ENCODE peak calls at places on chromosomes 3 and 15, in six cellular contexts. One of them, this sample, is unnamed.

GRCh38 chr3:162354343-162354742 is 857.7 kb downstream of the OTOL1 start:
- DNase-seq in astrocyte: peak; percentile 78
- DNase-seq in NT2/D1: no peak
- DNase-seq in thoracic aorta: no peak
- DNase-seq in cardiac fibroblast: no peak
- DNase-seq in body of pancreas: no peak
- DNase-seq in this sample: peak; percentile 62

GRCh38 chr15:82045179-82045891 is 483 bp downstream of the MEX3B start:
- DNase-seq in astrocyte: peak; percentile 32
- DNase-seq in NT2/D1: no peak
- DNase-seq in thoracic aorta: no peak
- DNase-seq in cardiac fibroblast: peak; percentile 52
- DNase-seq in body of pancreas: peak; percentile 24
- DNase-seq in this sample: peak; percentile 56

GRCh38 chr3:151067158-151067557 is 18.3 kb upstream of the MED12L start:
- DNase-seq in astrocyte: no peak
- DNase-seq in NT2/D1: no peak
- DNase-seq in thoracic aorta: no peak
- DNase-seq in cardiac fibroblast: peak; percentile 15
- DNase-seq in body of pancreas: no peak
- DNase-seq in this sample: no peak

GRCh38 chr3:149576071-149576564 is 81.7 kb downstream of the WWTR1 start:
- DNase-seq in astrocyte: peak; percentile 99
- DNase-seq in NT2/D1: peak; percentile 62
- DNase-seq in thoracic aorta: peak; percentile 61
- DNase-seq in cardiac fibroblast: peak; percentile 98
- DNase-seq in body of pancreas: no peak
- DNase-seq in this sample: peak; percentile 90

GRCh38 chr3:150105886-150106612 is 135.4 kb upstream of the PFN2 start:
- DNase-seq in astrocyte: no peak
- DNase-seq in NT2/D1: no peak
- DNase-seq in thoracic aorta: no peak
- DNase-seq in cardiac fibroblast: no peak
- DNase-seq in body of pancreas: no peak
- DNase-seq in this sample: no peak

GRCh38 chr3:9901967-9902366 is 681 bp upstream of the IL17RE start:
- DNase-seq in astrocyte: no peak
- DNase-seq in NT2/D1: no peak
- DNase-seq in thoracic aorta: no peak
- DNase-seq in cardiac fibroblast: no peak
- DNase-seq in body of pancreas: no peak
- DNase-seq in this sample: no peak

GRCh38 chr15:70275461-70276138 is 177.9 kb upstream of the TLE3 start:
- DNase-seq in astrocyte: no peak
- DNase-seq in NT2/D1: no peak
- DNase-seq in thoracic aorta: no peak
- DNase-seq in cardiac fibroblast: no peak
- DNase-seq in body of pancreas: no peak
- DNase-seq in this sample: no peak

GRCh38 chr3:24336101-24336500 is 158.5 kb downstream of the THRB start:
- DNase-seq in astrocyte: no peak
- DNase-seq in NT2/D1: no peak
- DNase-seq in thoracic aorta: no peak
- DNase-seq in cardiac fibroblast: no peak
- DNase-seq in body of pancreas: no peak
- DNase-seq in this sample: no peak

GRCh38 chr15:31262901-31263671 is 63.5 kb upstream of the KLF13 start:
- DNase-seq in astrocyte: peak; percentile 6
- DNase-seq in NT2/D1: no peak
- DNase-seq in thoracic aorta: no peak
- DNase-seq in cardiac fibroblast: peak; percentile 52
- DNase-seq in body of pancreas: no peak
- DNase-seq in this sample: peak; percentile 67

GRCh38 chr15:68400066-68400456 is 31.9 kb downstream of the ITGA11 start:
- DNase-seq in astrocyte: no peak
- DNase-seq in NT2/D1: no peak
- DNase-seq in thoracic aorta: no peak
- DNase-seq in cardiac fibroblast: no peak
- DNase-seq in body of pancreas: no peak
- DNase-seq in this sample: no peak

GRCh38 chr3:88141458-88142083 is 8.2 kb upstream of the C3orf38 start:
- DNase-seq in astrocyte: peak; percentile 77
- DNase-seq in NT2/D1: no peak
- DNase-seq in thoracic aorta: no peak
- DNase-seq in cardiac fibroblast: peak; percentile 12
- DNase-seq in body of pancreas: no peak
- DNase-seq in this sample: peak; percentile 62

GRCh38 chr15:20355256-20355868 is 186.2 kb downstream of the GOLGA6L6 start:
- DNase-seq in astrocyte: no peak
- DNase-seq in NT2/D1: no peak
- DNase-seq in thoracic aorta: no peak
- DNase-seq in cardiac fibroblast: no peak
- DNase-seq in body of pancreas: no peak
- DNase-seq in this sample: no peak

GRCh38 chr15:59210186-59210585 is 3.5 kb downstream of the LDHAL6B start:
- DNase-seq in astrocyte: no peak
- DNase-seq in NT2/D1: no peak
- DNase-seq in thoracic aorta: no peak
- DNase-seq in cardiac fibroblast: no peak
- DNase-seq in body of pancreas: no peak
- DNase-seq in this sample: no peak

GRCh38 chr3:45551214-45552010 is 43.1 kb upstream of the LIMD1 start:
- DNase-seq in astrocyte: peak; percentile 97
- DNase-seq in NT2/D1: no peak
- DNase-seq in thoracic aorta: peak; percentile 75
- DNase-seq in cardiac fibroblast: peak; percentile 95
- DNase-seq in body of pancreas: peak; percentile 38
- DNase-seq in this sample: peak; percentile 96

GRCh38 chr3:69081583-69082262 is 1.6 kb upstream of the UBA3 start:
- DNase-seq in astrocyte: peak; percentile 51
- DNase-seq in NT2/D1: no peak
- DNase-seq in thoracic aorta: no peak
- DNase-seq in cardiac fibroblast: no peak
- DNase-seq in body of pancreas: no peak
- DNase-seq in this sample: peak; percentile 56

GRCh38 chr3:68771683-68772082 is 160.7 kb downstream of the TAFA4 start:
- DNase-seq in astrocyte: no peak
- DNase-seq in NT2/D1: no peak
- DNase-seq in thoracic aorta: no peak
- DNase-seq in cardiac fibroblast: no peak
- DNase-seq in body of pancreas: no peak
- DNase-seq in this sample: no peak

GRCh38 chr3:120418866-120419490 is 31.8 kb downstream of the FSTL1 start:
- DNase-seq in astrocyte: no peak
- DNase-seq in NT2/D1: peak; percentile 27
- DNase-seq in thoracic aorta: no peak
- DNase-seq in cardiac fibroblast: peak; percentile 77
- DNase-seq in body of pancreas: peak; percentile 61
- DNase-seq in this sample: peak; percentile 63

GRCh38 chr3:25826510-25826909 is 36.6 kb downstream of the OXSM start:
- DNase-seq in astrocyte: no peak
- DNase-seq in NT2/D1: no peak
- DNase-seq in thoracic aorta: no peak
- DNase-seq in cardiac fibroblast: no peak
- DNase-seq in body of pancreas: no peak
- DNase-seq in this sample: no peak

GRCh38 chr3:25836579-25836978 is 46.7 kb downstream of the OXSM start:
- DNase-seq in astrocyte: no peak
- DNase-seq in NT2/D1: no peak
- DNase-seq in thoracic aorta: no peak
- DNase-seq in cardiac fibroblast: no peak
- DNase-seq in body of pancreas: no peak
- DNase-seq in this sample: no peak

GRCh38 chr3:25834346-25834745 is 44.5 kb downstream of the OXSM start:
- DNase-seq in astrocyte: no peak
- DNase-seq in NT2/D1: no peak
- DNase-seq in thoracic aorta: no peak
- DNase-seq in cardiac fibroblast: no peak
- DNase-seq in body of pancreas: no peak
- DNase-seq in this sample: no peak

GRCh38 chr3:25830373-25831305 is 40.7 kb downstream of the OXSM start:
- DNase-seq in astrocyte: no peak
- DNase-seq in NT2/D1: no peak
- DNase-seq in thoracic aorta: no peak
- DNase-seq in cardiac fibroblast: no peak
- DNase-seq in body of pancreas: no peak
- DNase-seq in this sample: no peak

DNA sequence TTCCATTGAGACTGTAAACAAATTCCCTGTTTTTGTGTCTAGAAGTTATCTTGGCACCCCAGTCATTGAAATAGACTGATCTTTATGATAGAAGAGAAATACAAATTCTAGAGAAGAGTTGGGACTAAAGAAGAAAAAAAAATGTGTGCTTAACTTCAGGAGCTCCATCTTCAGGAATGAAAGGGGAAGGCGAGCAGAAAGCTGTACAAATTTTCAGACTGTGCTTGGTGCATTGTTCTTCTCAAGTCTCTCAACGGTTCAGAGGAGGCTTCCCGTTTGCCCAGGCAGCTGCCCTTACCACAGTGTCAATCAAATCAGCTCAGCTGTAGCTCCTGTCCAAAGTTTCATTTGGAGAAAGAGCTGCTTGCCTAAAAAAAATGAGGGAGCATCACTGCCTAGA is 41.7 kb downstream of the OXSM start:
- DNase-seq in astrocyte: peak; percentile 9
- DNase-seq in NT2/D1: no peak
- DNase-seq in thoracic aorta: no peak
- DNase-seq in cardiac fibroblast: peak; percentile 55
- DNase-seq in body of pancreas: no peak
- DNase-seq in this sample: peak; percentile 75
- H3K4me3 ChIP-seq in astrocyte: no peak overlapping the region
- H3K4me3 ChIP-seq in NT2/D1: no peak overlapping the region
- H3K4me3 ChIP-seq in thoracic aorta: no peak overlapping the region
- H3K4me3 ChIP-seq in cardiac fibroblast: no peak overlapping the region
- H3K4me3 ChIP-seq in body of pancreas: no peak overlapping the region
- H3K4me3 ChIP-seq in this sample: no peak overlapping the region

GRCh38 chr3:99639579-99639978 is 1.2 kb downstream of the COL8A1 start:
- DNase-seq in astrocyte: no peak
- DNase-seq in NT2/D1: no peak
- DNase-seq in thoracic aorta: no peak
- DNase-seq in cardiac fibroblast: peak; percentile 48
- DNase-seq in body of pancreas: no peak
- DNase-seq in this sample: peak; percentile 68
- H3K4me3 ChIP-seq in astrocyte: peak overlapping the region; percentile 93
- H3K4me3 ChIP-seq in NT2/D1: no peak overlapping the region
- H3K4me3 ChIP-seq in thoracic aorta: peak overlapping the region; percentile 74
- H3K4me3 ChIP-seq in cardiac fibroblast: peak overlapping the region; percentile 78
- H3K4me3 ChIP-seq in body of pancreas: no peak overlapping the region
- H3K4me3 ChIP-seq in this sample: peak overlapping the region; percentile 88

DNA sequence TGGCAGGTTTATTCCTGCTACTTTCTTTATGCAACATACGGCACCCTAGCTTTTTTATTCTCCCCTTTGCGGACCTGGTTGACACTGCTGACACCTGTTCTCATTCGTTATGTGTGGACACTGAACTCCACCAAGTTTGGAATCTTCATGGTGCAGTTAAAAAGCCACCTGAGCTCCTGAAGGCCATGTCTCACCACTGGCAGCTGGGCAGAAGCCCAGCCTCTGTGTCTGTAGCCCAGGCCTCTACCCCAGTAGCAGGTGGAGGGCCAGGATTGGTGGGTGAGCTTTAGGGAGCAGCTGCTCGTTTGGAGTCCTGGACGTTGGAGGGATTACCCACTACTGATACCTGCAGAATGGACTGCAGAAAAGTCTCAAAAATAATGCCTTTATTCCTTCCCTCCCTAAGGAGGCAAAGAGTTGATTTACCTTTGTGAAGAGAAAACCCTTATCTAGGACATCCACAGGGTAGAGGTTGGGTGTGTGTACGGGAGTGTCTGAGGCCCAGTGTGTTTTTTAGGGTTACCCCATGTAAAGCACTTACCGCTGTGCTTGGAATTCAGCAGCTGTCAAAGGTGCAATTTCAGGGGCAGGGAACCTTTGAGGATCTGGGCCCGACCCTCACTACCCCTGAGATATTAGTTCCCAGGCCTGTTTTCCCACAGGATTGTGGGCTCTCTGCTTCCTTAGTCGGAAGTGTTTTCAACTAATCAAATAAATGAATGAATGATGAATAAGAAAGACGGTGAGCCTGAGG is 619 bp upstream of the CCNDBP1 start:
- DNase-seq in astrocyte: no peak
- DNase-seq in NT2/D1: no peak
- DNase-seq in thoracic aorta: no peak
- DNase-seq in cardiac fibroblast: no peak
- DNase-seq in body of pancreas: no peak
- DNase-seq in this sample: no peak
- H3K4me3 ChIP-seq in astrocyte: no peak overlapping the region
- H3K4me3 ChIP-seq in NT2/D1: peak overlapping the region; percentile 11
- H3K4me3 ChIP-seq in thoracic aorta: peak overlapping the region; percentile 87
- H3K4me3 ChIP-seq in cardiac fibroblast: peak overlapping the region; percentile 74
- H3K4me3 ChIP-seq in body of pancreas: no peak overlapping the region
- H3K4me3 ChIP-seq in this sample: peak overlapping the region; percentile 79

DNA sequence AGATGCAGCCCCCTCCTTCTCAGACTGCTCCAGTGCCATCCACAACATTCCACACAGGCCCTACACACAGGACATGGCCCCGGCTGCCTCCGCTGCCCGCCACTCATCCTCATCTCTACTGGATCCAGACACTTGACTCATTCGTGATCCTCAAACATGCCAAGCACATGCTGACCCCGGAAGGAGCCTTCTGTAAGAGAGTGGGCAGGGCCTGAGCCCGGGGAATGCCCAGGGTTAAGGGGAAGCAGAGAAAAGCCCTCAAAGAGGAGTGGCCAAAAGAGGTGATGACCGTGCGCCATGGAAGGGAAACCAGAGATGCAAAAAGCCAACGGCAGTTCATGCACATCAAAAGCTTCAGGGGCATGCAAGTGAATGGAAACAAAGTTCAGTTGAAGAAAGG is 46.1 kb downstream of the RFTN1 start:
- DNase-seq in astrocyte: no peak
- DNase-seq in NT2/D1: no peak
- DNase-seq in thoracic aorta: no peak
- DNase-seq in cardiac fibroblast: no peak
- DNase-seq in body of pancreas: no peak
- DNase-seq in this sample: no peak
- H3K4me3 ChIP-seq in astrocyte: no peak overlapping the region
- H3K4me3 ChIP-seq in NT2/D1: no peak overlapping the region
- H3K4me3 ChIP-seq in thoracic aorta: no peak overlapping the region
- H3K4me3 ChIP-seq in cardiac fibroblast: no peak overlapping the region
- H3K4me3 ChIP-seq in body of pancreas: no peak overlapping the region
- H3K4me3 ChIP-seq in this sample: no peak overlapping the region

DNA sequence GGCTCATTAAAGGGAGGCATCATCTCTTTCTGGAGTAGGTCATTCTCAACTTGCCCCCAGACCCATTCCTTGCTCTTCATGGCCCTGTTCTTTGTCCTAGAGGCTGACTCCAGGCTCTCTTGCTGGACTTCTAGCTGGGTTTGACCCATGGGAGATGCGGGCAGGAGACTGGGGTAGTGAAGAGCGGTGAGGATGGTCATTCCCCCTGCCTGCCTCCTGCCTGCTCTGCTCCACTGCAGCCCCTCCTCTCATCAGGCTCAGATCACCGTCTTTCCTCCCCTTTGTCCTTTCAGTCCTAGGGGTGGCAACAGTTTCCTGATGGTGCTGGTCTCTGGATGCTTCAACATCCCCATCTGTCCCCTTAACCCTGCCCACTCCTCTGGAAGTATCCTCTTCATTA is 170.9 kb downstream of the ABHD5 start:
- DNase-seq in astrocyte: no peak
- DNase-seq in NT2/D1: no peak
- DNase-seq in thoracic aorta: no peak
- DNase-seq in cardiac fibroblast: no peak
- DNase-seq in body of pancreas: no peak
- DNase-seq in this sample: no peak
- H3K4me3 ChIP-seq in astrocyte: no peak overlapping the region
- H3K4me3 ChIP-seq in NT2/D1: no peak overlapping the region
- H3K4me3 ChIP-seq in thoracic aorta: no peak overlapping the region
- H3K4me3 ChIP-seq in cardiac fibroblast: no peak overlapping the region
- H3K4me3 ChIP-seq in body of pancreas: no peak overlapping the region
- H3K4me3 ChIP-seq in this sample: no peak overlapping the region